ENCODE peak calls at places on chromosomes 6 and 20, in nine cellular contexts. Y, H, J, A, N, E, T, G and I are unnamed samples.

GRCh38 chr6:112482373-112482772 is 135.2 kb downstream of the RFPL4B start:
- DNase-seq in Y (no peak), H (no peak), J (no peak), A (no peak), N (no peak), E (no peak), T (no peak), G (no peak), I (no peak)

GRCh38 chr6:93351222-93351621 is 68.1 kb downstream of the EPHA7 start:
- DNase-seq in Y (no peak), H (no peak), J (no peak), A (no peak), N (no peak), E (no peak), T (no peak), G (no peak), I (no peak)

GRCh38 chr20:38804682-38805501 is 605 bp upstream of the PPP1R16B start:
- DNase-seq in Y (no peak), H (no peak), J (no peak), A (peak), N (no peak), E (no peak), T (no peak), G (peak), I (no peak)

GRCh38 chr6:149963462-149964242 is at the start of gene ULBP1:
- DNase-seq in Y (peak), H (peak), J (peak), A (peak), N (peak), E (peak), T (peak), G (peak), I (peak)

GRCh38 chr6:43941174-43941573 is 171.2 kb downstream of the VEGFA start:
- DNase-seq in Y (no peak), H (no peak), J (no peak), A (no peak), N (no peak), E (no peak), T (no peak), G (no peak), I (no peak)

GRCh38 chr20:59403261-59403961 is 103.0 kb downstream of the EDN3 start:
- DNase-seq in Y (peak), H (peak), J (no peak), A (peak), N (peak), E (peak), T (peak), G (peak), I (no peak)

GRCh38 chr6:108959972-108960582 is 111.9 kb downstream of the ARMC2 start:
- DNase-seq in Y (no peak), H (no peak), J (no peak), A (no peak), N (no peak), E (no peak), T (no peak), G (no peak), I (no peak)

GRCh38 chr20:62832212-62832922 is 15.5 kb downstream of the COL9A3 start:
- DNase-seq in Y (peak), H (peak), J (peak), A (peak), N (no peak), E (no peak), T (peak), G (peak), I (no peak)

GRCh38 chr6:159865226-159865920 is 25.4 kb upstream of the MAS1 start:
- DNase-seq in Y (no peak), H (no peak), J (peak), A (no peak), N (no peak), E (no peak), T (no peak), G (no peak), I (no peak)

GRCh38 chr6:56957856-56958255 is 2.9 kb downstream of the BEND6 start:
- DNase-seq in Y (peak), H (no peak), J (no peak), A (no peak), N (no peak), E (no peak), T (no peak), G (no peak), I (no peak)

GRCh38 chr6:125948455-125948854 is 8.1 kb upstream of the HINT3 start:
- DNase-seq in Y (no peak), H (no peak), J (no peak), A (no peak), N (no peak), E (no peak), T (no peak), G (no peak), I (no peak)

GRCh38 chr20:7703436-7703835 is 236.8 kb downstream of the HAO1 start:
- DNase-seq in Y (no peak), H (no peak), J (peak), A (no peak), N (no peak), E (no peak), T (no peak), G (no peak), I (no peak)

GRCh38 chr6:102581378-102582124 is 1188.0 kb downstream of the GRIK2 start:
- DNase-seq in Y (no peak), H (no peak), J (no peak), A (no peak), N (no peak), E (no peak), T (no peak), G (no peak), I (no peak)

GRCh38 chr20:35264755-35265154 is 13.2 kb downstream of the MMP24OS start:
- DNase-seq in Y (peak), H (no peak), J (no peak), A (no peak), N (peak), E (no peak), T (no peak), G (peak), I (no peak)

GRCh38 chr6:36839819-36840379 is 655 bp upstream of the CPNE5 start:
- DNase-seq in Y (peak), H (peak), J (peak), A (peak), N (peak), E (peak), T (peak), G (peak), I (no peak)

GRCh38 chr6:143973097-143973979 is 34.7 kb downstream of the PLAGL1 start:
- DNase-seq in Y (no peak), H (no peak), J (no peak), A (no peak), N (no peak), E (no peak), T (no peak), G (no peak), I (no peak)

GRCh38 chr6:47206626-47207025 is 103.1 kb downstream of the TNFRSF21 start:
- DNase-seq in Y (no peak), H (no peak), J (no peak), A (no peak), N (no peak), E (no peak), T (no peak), G (no peak), I (no peak)

GRCh38 chr6:107641500-107641931 is 151.6 kb downstream of the SOBP start:
- DNase-seq in Y (no peak), H (no peak), J (no peak), A (no peak), N (no peak), E (peak), T (peak), G (no peak), I (no peak)

GRCh38 chr20:10857362-10858070 is 183.7 kb upstream of the JAG1 start:
- DNase-seq in Y (peak), H (no peak), J (no peak), A (no peak), N (peak), E (peak), T (no peak), G (no peak), I (no peak)

GRCh38 chr6:34462561-34462971 is 3.3 kb upstream of the PACSIN1 start:
- DNase-seq in Y (peak), H (peak), J (no peak), A (no peak), N (peak), E (peak), T (peak), G (peak), I (no peak)

GRCh38 chr6:164520916-164521315 is 788.5 kb downstream of the C6orf118 start:
- DNase-seq in Y (no peak), H (no peak), J (no peak), A (no peak), N (no peak), E (no peak), T (no peak), G (no peak), I (no peak)

GRCh38 chr20:17992847-17993508 is 24.2 kb downstream of the MGME1 start:
- DNase-seq in Y (no peak), H (no peak), J (no peak), A (no peak), N (no peak), E (no peak), T (no peak), G (no peak), I (no peak)

GRCh38 chr20:24007073-24007595 is 18.6 kb upstream of the GGTLC1 start:
- DNase-seq in Y (no peak), H (no peak), J (no peak), A (no peak), N (no peak), E (no peak), T (no peak), G (no peak), I (no peak)

GRCh38 chr6:32837651-32838113 is 857 bp downstream of the TAP2 start:
- DNase-seq in Y (peak), H (no peak), J (no peak), A (no peak), N (no peak), E (no peak), T (no peak), G (no peak), I (no peak)

GRCh38 chr6:12296255-12296573 is 6.1 kb downstream of the EDN1 start:
- DNase-seq in Y (peak), H (no peak), J (no peak), A (no peak), N (peak), E (no peak), T (no peak), G (no peak), I (peak)

GRCh38 chr6:87730310-87730709 is 28.3 kb upstream of the AKIRIN2 start:
- DNase-seq in Y (peak), H (no peak), J (no peak), A (no peak), N (peak), E (peak), T (peak), G (no peak), I (peak)

GRCh38 chr20:58514321-58515239 is 619 bp downstream of the APCDD1L start:
- DNase-seq in Y (peak), H (no peak), J (no peak), A (no peak), N (no peak), E (no peak), T (no peak), G (no peak), I (no peak)

GRCh38 chr6:21098134-21098533 is 495.4 kb upstream of the SOX4 start:
- DNase-seq in Y (no peak), H (no peak), J (no peak), A (no peak), N (no peak), E (no peak), T (no peak), G (no peak), I (no peak)

GRCh38 chr6:14831922-14832321 is 413.9 kb upstream of the JARID2 start:
- DNase-seq in Y (no peak), H (no peak), J (no peak), A (no peak), N (no peak), E (no peak), T (no peak), G (no peak), I (no peak)

GRCh38 chr6:104603108-104603745 is 256.5 kb downstream of the HACE1 start:
- DNase-seq in Y (no peak), H (no peak), J (no peak), A (no peak), N (no peak), E (no peak), T (no peak), G (no peak), I (no peak)

GRCh38 chr6:33895296-33895695 is 91.5 kb upstream of the MLN start:
- DNase-seq in Y (no peak), H (no peak), J (no peak), A (peak), N (no peak), E (no peak), T (no peak), G (no peak), I (no peak)

GRCh38 chr20:40687384-40688128 is 1.5 kb downstream of the MAFB start:
- DNase-seq in Y (peak), H (peak), J (no peak), A (no peak), N (no peak), E (peak), T (peak), G (no peak), I (peak)